ENCODE peak calls at places on chromosomes 12 and 14, in four cellular contexts. T is lower leg skin, P is cardiac muscle cell, G is foreskin fibroblast. O is an unnamed sample.

GRCh38 chr12:47885012-47885501 is 19.7 kb downstream of the VDR start:
- DNase-seq in T (no peak), P (no peak), G (no peak), O (no peak)

GRCh38 chr12:56104815-56105476 is 587 bp downstream of the PA2G4 start:
- DNase-seq in T (no peak), P (peak), G (peak), O (peak)

GRCh38 chr14:28785096-28785952 is 18.7 kb downstream of the FOXG1 start:
- DNase-seq in T (no peak), P (no peak), G (peak), O (no peak)

GRCh38 chr14:105315941-105316562 is 1.5 kb downstream of the PACS2 start:
- DNase-seq in T (no peak), P (no peak), G (peak), O (no peak)

GRCh38 chr12:91109148-91109564 is 2.1 kb downstream of the LUM start:
- DNase-seq in T (peak), P (peak), G (peak), O (peak)

GRCh38 chr14:53567236-53567785 is 389.3 kb downstream of the BMP4 start:
- DNase-seq in T (no peak), P (no peak), G (no peak), O (no peak)

GRCh38 chr14:21498540-21499526 is 12.3 kb downstream of the METTL3 start:
- DNase-seq in T (no peak), P (peak), G (peak), O (peak)

GRCh38 chr14:103142903-103143302 is 19.6 kb downstream of the TNFAIP2 start:
- DNase-seq in T (no peak), P (no peak), G (peak), O (no peak)

GRCh38 chr12:31004666-31005065 is 69.0 kb upstream of the DDX11 start:
- DNase-seq in T (no peak), P (no peak), G (no peak), O (no peak)

GRCh38 chr14:66330218-66330617 is 156.0 kb upstream of the CCDC196 start:
- DNase-seq in T (no peak), P (no peak), G (no peak), O (no peak)

GRCh38 chr12:102765736-102766135 is 151.3 kb downstream of the PAH start:
- DNase-seq in T (no peak), P (no peak), G (no peak), O (peak)

GRCh38 chr14:36245223-36245622 is 68.7 kb upstream of the PTCSC3 start:
- DNase-seq in T (no peak), P (no peak), G (no peak), O (no peak)

GRCh38 chr12:32455607-32456063 is 56.3 kb downstream of the FGD4 start:
- DNase-seq in T (peak), P (peak), G (peak), O (peak)

GRCh38 chr14:73273799-73274198 is 36.5 kb downstream of the PAPLN start:
- DNase-seq in T (no peak), P (no peak), G (no peak), O (no peak)

GRCh38 chr14:69853774-69854173 is 25.4 kb upstream of the SMOC1 start:
- DNase-seq in T (no peak), P (no peak), G (no peak), O (no peak)

GRCh38 chr12:67193705-67194104 is 75.5 kb upstream of the CAND1 start:
- DNase-seq in T (no peak), P (peak), G (peak), O (peak)

GRCh38 chr12:107411792-107412535 is 273.6 kb upstream of the PWP1 start:
- DNase-seq in T (no peak), P (no peak), G (peak), O (peak)

GRCh38 chr14:70793637-70794036 is 15.7 kb downstream of the MAP3K9 start:
- DNase-seq in T (no peak), P (no peak), G (no peak), O (no peak)

GRCh38 chr12:38903596-38903995 is 1.8 kb downstream of the CPNE8 start:
- DNase-seq in T (no peak), P (no peak), G (no peak), O (no peak)

GRCh38 chr14:104150201-104151027 is 12.0 kb downstream of the KIF26A start:
- DNase-seq in T (no peak), P (peak), G (peak), O (peak)

GRCh38 chr12:130711751-130712150 is 4.3 kb downstream of the RIMBP2 start:
- DNase-seq in T (no peak), P (no peak), G (no peak), O (no peak)

GRCh38 chr12:6605425-6606330 is 1.5 kb downstream of the CHD4 start:
- DNase-seq in T (no peak), P (peak), G (peak), O (peak)

GRCh38 chr14:51006781-51007211 is 62.5 kb upstream of the PYGL start:
- DNase-seq in T (peak), P (no peak), G (peak), O (peak)

GRCh38 chr12:39816671-39817185 is 197.1 kb upstream of the ABCD2 start:
- DNase-seq in T (no peak), P (no peak), G (no peak), O (no peak)

GRCh38 chr12:68031174-68031573 is 41.9 kb downstream of the IFNG-AS1 start:
- DNase-seq in T (no peak), P (no peak), G (no peak), O (no peak)

GRCh38 chr12:13220848-13221247 is 24.3 kb downstream of the EMP1 start:
- DNase-seq in T (no peak), P (no peak), G (peak), O (no peak)

GRCh38 chr14:51552768-51553426 is 98.8 kb upstream of the FRMD6 start:
- DNase-seq in T (peak), P (peak), G (no peak), O (no peak)

GRCh38 chr12:105231396-105231795 is 4.6 kb downstream of the APPL2 start:
- DNase-seq in T (no peak), P (no peak), G (no peak), O (no peak)

GRCh38 chr12:16880864-16881285 is 274.9 kb upstream of the LMO3 start:
- DNase-seq in T (no peak), P (peak), G (no peak), O (no peak)

GRCh38 chr12:40225984-40226602 is 1.3 kb downstream of the LRRK2 start:
- DNase-seq in T (no peak), P (no peak), G (no peak), O (no peak)

GRCh38 chr14:39015360-39015961 is 87.6 kb downstream of the SEC23A start:
- DNase-seq in T (no peak), P (peak), G (peak), O (peak)

GRCh38 chr14:25006961-25007795 is 42.8 kb downstream of the STXBP6 start:
- DNase-seq in T (no peak), P (no peak), G (peak), O (peak)

GRCh38 chr14:50813544-50813863 is 17.5 kb downstream of the NIN start:
- DNase-seq in T (no peak), P (no peak), G (peak), O (no peak)

GRCh38 chr12:80714055-80714454 is 2.7 kb upstream of the MYF5 start:
- DNase-seq in T (no peak), P (peak), G (peak), O (peak)

GRCh38 chr12:61993734-61994345 is 266.4 kb upstream of the USP15 start:
- DNase-seq in T (no peak), P (peak), G (peak), O (peak)

GRCh38 chr14:53999061-53999488 is 42.5 kb upstream of the BMP4 start:
- DNase-seq in T (no peak), P (peak), G (peak), O (peak)

GRCh38 chr14:24398943-24399801 is at the start of gene NYNRIN:
- DNase-seq in T (no peak), P (peak), G (peak), O (peak)

GRCh38 chr12:14322403-14322802 is 43.1 kb upstream of the ATF7IP start:
- DNase-seq in T (no peak), P (no peak), G (peak), O (peak)
- TF ChIP-seq CTCF in T (no peak), P (no peak), G (no peak), O (no peak)

GRCh38 chr14:30270200-30271161 is 288.5 kb upstream of the G2E3 start:
- DNase-seq in T (peak), P (peak), G (peak), O (peak)
- H3K4me3 ChIP-seq in T (no peak), P (no peak), G (peak), O (peak)

DNA sequence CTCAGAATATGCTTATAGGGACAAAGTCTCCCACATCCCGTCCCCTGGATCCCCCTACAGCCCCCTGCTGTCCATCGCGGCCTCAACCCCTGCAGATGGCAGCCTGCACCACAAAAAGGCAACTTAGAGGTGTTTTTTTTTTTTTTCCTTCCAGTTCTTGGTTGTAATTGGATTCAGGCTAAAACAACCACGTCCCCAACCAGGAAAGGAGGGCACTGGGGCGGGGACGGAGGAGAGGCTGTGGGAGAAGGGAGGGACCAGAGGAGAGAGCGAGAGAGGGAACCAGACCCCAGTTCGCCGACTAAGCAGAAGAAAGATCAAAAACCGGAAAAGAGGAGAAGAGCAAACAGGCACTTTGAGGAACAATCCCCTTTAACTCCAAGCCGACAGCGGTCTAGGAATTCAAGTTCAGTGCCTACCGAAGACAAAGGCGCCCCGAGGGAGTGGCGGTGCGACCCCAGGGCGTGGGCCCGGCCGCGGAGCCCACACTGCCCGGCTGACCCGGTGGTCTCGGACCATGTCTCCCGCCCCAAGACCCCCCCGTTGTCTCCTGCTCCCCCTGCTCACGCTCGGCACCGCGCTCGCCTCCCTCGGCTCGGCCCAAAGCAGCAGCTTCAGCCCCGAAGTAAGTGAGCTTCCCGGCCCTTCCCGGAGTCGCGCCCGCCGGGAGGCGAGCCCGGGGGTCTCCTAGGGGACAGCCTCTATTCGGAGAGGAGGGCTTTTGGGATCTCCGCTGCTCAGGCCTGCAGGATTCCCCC is at the start of gene MMP14:
- DNase-seq in T (peak), P (no peak), G (peak), O (peak)
- TF ChIP-seq CTCF in T (no peak), P (peak), G (peak), O (peak)

GRCh38 chr14:85279407-85279806 is 250.5 kb upstream of the FLRT2 start:
- DNase-seq in T (no peak), P (no peak), G (peak), O (no peak)
- H3K4me3 ChIP-seq in T (no peak), P (no peak), G (no peak), O (no peak)

GRCh38 chr14:47040490-47040889 is 388.9 kb upstream of the RPL10L start:
- DNase-seq in T (no peak), P (peak), G (no peak), O (no peak)
- TF ChIP-seq CTCF in T (no peak), P (no peak), G (no peak), O (no peak)

DNA sequence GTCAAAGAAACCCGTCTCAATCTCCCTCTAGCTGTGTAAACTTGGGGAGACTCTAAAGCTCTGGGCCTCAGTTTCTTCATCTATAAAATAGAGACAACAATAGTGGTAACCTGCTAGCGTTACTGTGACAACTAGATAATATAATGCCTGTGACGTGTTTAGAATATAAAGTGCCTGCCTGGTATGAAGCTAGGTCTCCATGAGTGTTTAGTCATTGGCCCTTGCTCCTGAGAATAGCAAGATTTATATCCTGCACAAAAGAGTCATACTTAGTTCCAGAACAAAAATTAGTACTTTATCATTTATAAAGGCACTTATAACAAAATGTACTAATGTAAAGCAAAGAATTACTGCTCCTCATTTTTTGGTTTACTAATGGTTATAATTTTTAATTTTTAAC is 8.9 kb upstream of the DCP1B start:
- DNase-seq in T (no peak), P (no peak), G (no peak), O (no peak)
- H3K4me3 ChIP-seq in T (no peak), P (no peak), G (no peak), O (no peak)

GRCh38 chr14:61516957-61517356 is 178.4 kb upstream of the HIF1A start:
- DNase-seq in T (no peak), P (no peak), G (peak), O (no peak)
- TF ChIP-seq CTCF in T (no peak), P (no peak), G (no peak), O (no peak)

GRCh38 chr12:49548481-49548821 is 9.6 kb downstream of the KCNH3 start:
- DNase-seq in T (no peak), P (no peak), G (no peak), O (no peak)
- H3K4me3 ChIP-seq in T (no peak), P (no peak), G (peak), O (peak)

GRCh38 chr14:94117856-94118255 is 7.3 kb downstream of the IFI27 start:
- DNase-seq in T (no peak), P (no peak), G (no peak), O (no peak)
- TF ChIP-seq CTCF in T (no peak), P (no peak), G (no peak), O (no peak)